ENCODE peak calls at places on chromosomes 5 and 9, in ten cellular contexts. E is AG04450, K is PC-9, U is brain microvascular endothelial cell, V is lung, Y is left ventricle myocardium inferior, Q is H9, J is endothelial cell, G is RWPE1, P is GM23338. X is an unnamed sample.

GRCh38 chr5:27472875-27473274 is 434.5 kb upstream of the CDH9 start:
- DNase-seq in J (no peak), P (peak; percentile 22), K (no peak), E (no peak), Q (no peak), U (no peak), V (no peak), Y (no peak), G (no peak), X (no peak)

GRCh38 chr5:169656125-169656990 is 19.3 kb downstream of the DOCK2 start:
- DNase-seq in P (no peak), G (no peak), E (no peak), V (no peak), Y (peak; percentile 22), J (no peak), Q (no peak), K (no peak), U (no peak), X (no peak)

GRCh38 chr9:94139672-94140417 is 55.6 kb downstream of the PTPDC1 start:
- DNase-seq in V (peak; percentile 78), J (no peak), K (peak; percentile 79), Q (no peak), G (peak; percentile 98), P (no peak), Y (peak; percentile 85), E (peak; percentile 95), U (peak; percentile 96), X (peak; percentile 44)

GRCh38 chr9:136098210-136098609 is 3.1 kb upstream of the NACC2 start:
- DNase-seq in K (no peak), P (no peak), G (no peak), V (no peak), E (no peak), J (no peak), U (no peak), Q (no peak), Y (no peak), X (no peak)

GRCh38 chr5:148104226-148104625 is 40.4 kb downstream of the SPINK5 start:
- DNase-seq in E (no peak), J (no peak), Q (no peak), U (no peak), P (no peak), K (no peak), G (no peak), V (no peak), Y (no peak), X (no peak)

GRCh38 chr9:4333231-4333740 is 33.4 kb upstream of the GLIS3 start:
- DNase-seq in K (no peak), G (no peak), Q (no peak), Y (no peak), U (no peak), V (no peak), P (no peak), J (no peak), E (no peak), X (no peak)

GRCh38 chr5:69414885-69415583 is at the start of gene MARVELD2:
- DNase-seq in E (no peak), J (peak; percentile 78), Y (peak; percentile 63), V (peak; percentile 91), P (peak; percentile 97), G (peak; percentile 98), U (peak; percentile 19), Q (peak; percentile 94), K (peak; percentile 91), X (peak; percentile 93)

GRCh38 chr9:104232781-104233341 is 138.8 kb downstream of the SMC2 start:
- DNase-seq in P (no peak), E (no peak), U (peak; percentile 87), J (no peak), G (peak; percentile 42), V (no peak), K (no peak), Q (no peak), Y (no peak), X (no peak)

GRCh38 chr5:149082271-149082670 is 19.4 kb upstream of the SH3TC2 start:
- DNase-seq in P (no peak), V (no peak), G (no peak), Y (no peak), Q (no peak), J (no peak), U (no peak), E (no peak), K (no peak), X (no peak)

GRCh38 chr5:65326912-65327311 is 154.8 kb downstream of the ADAMTS6 start:
- DNase-seq in Y (no peak), G (no peak), U (peak; percentile 27), Q (no peak), J (no peak), E (peak; percentile 27), V (no peak), K (no peak), P (peak; percentile 33), X (no peak)

GRCh38 chr9:88782931-88783451 is 208.3 kb upstream of the S1PR3 start:
- DNase-seq in G (no peak), K (no peak), P (no peak), V (no peak), J (no peak), U (no peak), Q (no peak), Y (no peak), E (no peak), X (no peak)

GRCh38 chr9:78167356-78167755 is 68.5 kb upstream of the CEP78 start:
- DNase-seq in J (no peak), V (peak; percentile 49), U (no peak), P (peak; percentile 7), E (no peak), G (peak; percentile 25), K (peak; percentile 73), Y (no peak), Q (no peak), X (peak; percentile 31)

GRCh38 chr5:145776886-145777285 is 58.3 kb downstream of the PRELID2 start:
- DNase-seq in E (peak; percentile 11), Q (no peak), V (no peak), G (no peak), J (no peak), P (no peak), K (no peak), Y (no peak), U (peak; percentile 42), X (no peak)

GRCh38 chr5:10702040-10702629 is 58.9 kb downstream of the DAP start:
- DNase-seq in G (peak; percentile 30), K (peak; percentile 94), P (no peak), Q (no peak), V (peak; percentile 34), U (peak; percentile 97), E (peak; percentile 92), Y (no peak), J (no peak), X (peak; percentile 50)

GRCh38 chr5:140251527-140251973 is 51.4 kb downstream of the PFDN1 start:
- DNase-seq in P (no peak), U (peak; percentile 97), J (no peak), K (peak; percentile 80), Q (no peak), Y (no peak), V (no peak), E (no peak), G (peak; percentile 66), X (peak; percentile 47)

GRCh38 chr5:134273642-134274361 is 47.9 kb upstream of the PPP2CA start:
- DNase-seq in Q (no peak), Y (no peak), J (no peak), G (peak; percentile 30), P (no peak), K (no peak), E (no peak), V (no peak), U (no peak), X (no peak)
- TF ChIP-seq CTCF in Q (no peak), Y (no peak), J (no peak), G (no peak), P (no peak), K (no peak), E (no peak), V (no peak), U (no peak), X (no peak)

GRCh38 chr5:103031607-103032006 is 88.3 kb downstream of the GIN1 start:
- DNase-seq in K (no peak), Q (no peak), Y (no peak), U (no peak), V (no peak), G (peak; percentile 20), E (no peak), P (peak; percentile 38), J (no peak), X (no peak)
- TF ChIP-seq CTCF in K (peak; percentile 51), Q (peak; percentile 58), Y (peak; percentile 35), U (peak; percentile 64), V (no peak), G (peak; percentile 51), E (peak; percentile 58), P (peak; percentile 62), J (no peak), X (peak; percentile 49)

GRCh38 chr5:80654391-80655230 is at the start of the genes DHFR and MSH3:
- DNase-seq in P (peak; percentile 96), G (peak; percentile 98), Q (peak; percentile 96), V (peak; percentile 84), J (peak; percentile 81), Y (peak; percentile 91), U (peak; percentile 69), K (peak; percentile 80), E (peak; percentile 72), X (peak; percentile 94)

GRCh38 chr5:80654054-80654390 is 430 bp upstream of the MSH3 start:
- DNase-seq in Q (peak; percentile 41), J (peak; percentile 9), Y (no peak), E (no peak), U (no peak), G (peak; percentile 25), K (no peak), V (no peak), P (peak; percentile 34), X (peak; percentile 36)

GRCh38 chr5:80659111-80659510 is 4.3 kb upstream of the DHFR start:
- DNase-seq in P (no peak), Q (no peak), E (no peak), Y (no peak), V (no peak), K (no peak), J (no peak), U (peak; percentile 31), G (no peak), X (no peak)

GRCh38 chr5:80655231-80655784 is 525 bp upstream of the DHFR start:
- DNase-seq in V (no peak), G (no peak), E (no peak), P (no peak), Y (no peak), Q (no peak), J (no peak), U (no peak), K (no peak), X (no peak)

DNA sequence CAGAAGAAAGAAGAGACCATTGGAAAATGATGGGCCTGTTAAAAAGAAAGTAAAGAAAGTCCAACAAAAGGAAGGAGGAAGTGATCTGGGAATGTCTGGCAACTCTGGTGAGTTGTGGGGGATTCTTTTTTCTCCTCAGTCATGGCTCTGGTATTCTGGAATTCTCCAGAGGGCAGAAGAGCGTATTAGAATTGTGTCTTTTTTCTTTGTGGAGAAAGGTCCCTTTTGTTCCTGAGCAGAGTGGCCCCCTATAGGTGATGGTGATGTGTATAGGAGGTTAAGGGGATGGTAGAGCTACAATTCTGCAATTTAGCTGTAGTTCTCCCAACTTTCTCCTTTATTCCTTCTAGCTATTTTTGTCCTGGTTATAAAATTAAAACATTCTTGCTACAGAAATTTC is 1.6 kb upstream of the DHFR start:
- DNase-seq in Y (no peak), V (no peak), Q (no peak), G (no peak), J (no peak), K (no peak), E (no peak), P (peak; percentile 33), U (peak; percentile 5), X (no peak)
- TF ChIP-seq CTCF in Y (no peak), V (no peak), Q (peak; percentile 50), G (no peak), J (peak; percentile 26), K (peak; percentile 25), E (peak; percentile 14), P (peak; percentile 36), U (peak; percentile 32), X (no peak)

GRCh38 chr5:56803894-56804293 is 11.5 kb upstream of the MAP3K1 start:
- DNase-seq in E (no peak), V (no peak), Y (no peak), U (no peak), Q (no peak), J (no peak), G (no peak), K (no peak), P (no peak), X (no peak)
- TF ChIP-seq CTCF in E (no peak), V (no peak), Y (no peak), U (no peak), Q (no peak), J (no peak), G (no peak), K (no peak), P (no peak), X (no peak)